ENCODE peak calls at places on chromosomes 2 and 18, in seven cellular contexts. F is NCI-H524 treated with DMSO at 0.1 percent for 48 hours; I is aorta; D is stimulated activated naive CD4-positive, alpha-beta T cell; L is psoas muscle; B is cerebellar cortex; T is fibroblast of the aortic adventitia. P is an unnamed sample.
A peak's percentile ranks its signal among the peaks of the same experiment; 100 is the strongest.

GRCh38 chr18:10398571-10398970 is 55.9 kb upstream of the APCDD1 start:
- DNase-seq in B (peak; percentile 26), T (no peak), I (no peak), D (no peak), F (peak; percentile 33), L (no peak), P (no peak)

GRCh38 chr2:84908948-84909713 is 3.7 kb downstream of the TMSB10 start:
- DNase-seq in L (no peak), F (no peak), I (no peak), B (no peak), T (no peak), D (no peak), P (no peak)

GRCh38 chr2:182915369-182916326 is 49.2 kb upstream of the FRZB start:
- DNase-seq in I (no peak), B (no peak), L (peak; percentile 75), D (no peak), T (peak; percentile 47), F (peak; percentile 80), P (no peak)

GRCh38 chr2:39435254-39435653 is 1.8 kb downstream of the MAP4K3 start:
- DNase-seq in F (no peak), I (no peak), L (no peak), B (peak; percentile 51), T (peak; percentile 37), D (no peak), P (no peak)

GRCh38 chr2:105792561-105792960 is 47.8 kb downstream of the NCK2 start:
- DNase-seq in I (no peak), B (no peak), T (no peak), D (no peak), L (no peak), F (no peak), P (peak; percentile 69)

GRCh38 chr18:60554961-60555360 is 182.4 kb upstream of the MC4R start:
- DNase-seq in B (no peak), L (no peak), D (no peak), T (no peak), F (peak; percentile 42), I (no peak), P (no peak)

GRCh38 chr2:43105586-43106562 is 120.5 kb downstream of the ZFP36L2 start:
- DNase-seq in I (peak; percentile 82), B (no peak), L (peak; percentile 69), T (peak; percentile 83), F (no peak), D (no peak), P (no peak)

GRCh38 chr2:230942920-230943896 is 18.2 kb upstream of the GPR55 start:
- DNase-seq in F (no peak), I (peak; percentile 64), L (no peak), D (no peak), B (no peak), T (no peak), P (peak; percentile 89)

GRCh38 chr2:54348672-54349071 is 92.6 kb upstream of the TSPYL6 start:
- DNase-seq in L (no peak), D (no peak), F (no peak), T (no peak), I (no peak), B (no peak), P (no peak)

GRCh38 chr2:9703085-9703641 is 72.4 kb upstream of the YWHAQ start:
- DNase-seq in L (peak; percentile 59), T (peak; percentile 84), F (no peak), I (peak; percentile 71), D (no peak), B (no peak), P (peak; percentile 87)

GRCh38 chr18:741931-742512 is 29.6 kb upstream of the ENOSF1 start:
- DNase-seq in D (no peak), L (no peak), T (peak; percentile 71), I (no peak), F (no peak), B (peak; percentile 30), P (no peak)

GRCh38 chr2:240622631-240623235 is 2.5 kb upstream of the GPR35 start:
- DNase-seq in D (peak; percentile 38), T (no peak), F (no peak), B (no peak), I (peak; percentile 65), L (peak; percentile 50), P (no peak)

GRCh38 chr18:67597759-67598158 is 81.2 kb upstream of the DSEL start:
- DNase-seq in I (no peak), L (no peak), B (no peak), F (no peak), T (no peak), D (no peak), P (no peak)

GRCh38 chr2:76599732-76600368 is 889.1 kb upstream of the GCFC2 start:
- DNase-seq in B (peak; percentile 69), I (no peak), L (peak; percentile 46), D (no peak), T (peak; percentile 17), F (peak; percentile 64), P (no peak)

GRCh38 chr18:46416706-46417638 is 240.0 kb downstream of the LOXHD1 start:
- DNase-seq in D (no peak), B (no peak), I (no peak), L (no peak), F (no peak), T (no peak), P (no peak)

GRCh38 chr18:10400534-10400933 is 53.9 kb upstream of the APCDD1 start:
- DNase-seq in L (no peak), D (no peak), B (no peak), I (no peak), T (no peak), F (no peak), P (no peak)

GRCh38 chr18:75625966-75626365 is 198.5 kb upstream of the SMIM21 start:
- DNase-seq in T (peak; percentile 22), I (no peak), B (no peak), F (no peak), L (no peak), D (no peak), P (no peak)

GRCh38 chr18:57141208-57142129 is 5.4 kb upstream of the BOD1L2 start:
- DNase-seq in F (no peak), I (no peak), D (no peak), L (no peak), T (no peak), B (no peak), P (no peak)

GRCh38 chr2:178109813-178110212 is 2.4 kb upstream of the RBM45 start:
- DNase-seq in L (no peak), D (no peak), F (no peak), I (no peak), B (peak; percentile 66), T (peak; percentile 66), P (no peak)

GRCh38 chr2:40123746-40124145 is 328.1 kb downstream of the SLC8A1 start:
- DNase-seq in T (peak; percentile 32), I (no peak), F (peak; percentile 9), D (no peak), L (no peak), B (no peak), P (no peak)

GRCh38 chr18:31679133-31679731 is 5.1 kb downstream of the B4GALT6 start:
- DNase-seq in I (no peak), D (no peak), L (no peak), B (no peak), T (peak; percentile 85), F (no peak), P (no peak)

GRCh38 chr2:233424028-233424951 is 70.0 kb downstream of the DGKD start:
- DNase-seq in F (no peak), L (peak; percentile 93), T (peak; percentile 32), I (no peak), D (no peak), B (peak; percentile 87), P (peak; percentile 88)

GRCh38 chr18:10973579-10974260 is 175.6 kb downstream of the PIEZO2 start:
- DNase-seq in B (no peak), L (no peak), I (no peak), F (no peak), D (no peak), T (peak; percentile 26), P (no peak)

GRCh38 chr2:1594281-1595171 is 149.8 kb downstream of the PXDN start:
- DNase-seq in B (no peak), F (no peak), L (peak; percentile 32), D (no peak), T (no peak), I (no peak), P (no peak)

GRCh38 chr2:20033341-20033740 is 18.1 kb downstream of the LAPTM4A start:
- DNase-seq in D (no peak), I (no peak), B (no peak), L (no peak), T (no peak), F (no peak), P (no peak)

P was measured in lower leg skin.